ENCODE peak calls at places on chromosomes 12 and 14, in ten cellular contexts. Q is breast epithelium, N is upper lobe of left lung, Y is vagina, W is gastrocnemius medialis, A is K562, V is transverse colon, J is ovary, T is suprapubic skin, O is A549. P is an unnamed sample. For H3K4me1, the result is how much of the 10 kb centered on the place peaks cover.

GRCh38 chr12:119668315-119668651 is 350 bp downstream of the PRKAB1 start:
- DNase-seq in W (no peak), V (no peak), Q (no peak), O (no peak), N (no peak), J (no peak), T (no peak), A (no peak), Y (no peak), P (no peak)

GRCh38 chr12:14774074-14774943 is 29.0 kb downstream of the WBP11 start:
- DNase-seq in A (no peak), J (peak), T (peak), N (peak), Y (peak), O (peak), V (peak), Q (peak), W (peak), P (peak)

GRCh38 chr14:95360828-95361227 is 41.1 kb upstream of the CLMN start:
- DNase-seq in W (no peak), V (no peak), N (no peak), Y (no peak), Q (no peak), J (no peak), O (no peak), T (no peak), A (no peak), P (no peak)

GRCh38 chr14:55654233-55654632 is 74.2 kb downstream of the KTN1 start:
- DNase-seq in V (no peak), Q (no peak), T (no peak), A (no peak), N (no peak), W (no peak), J (no peak), O (no peak), Y (no peak), P (no peak)

GRCh38 chr14:45249847-45250575 is 3.0 kb downstream of the MIS18BP1 start:
- DNase-seq in V (no peak), W (no peak), O (no peak), Q (no peak), N (no peak), T (no peak), J (no peak), A (no peak), Y (no peak), P (peak)

GRCh38 chr12:130698106-130698505 is 18.0 kb downstream of the RIMBP2 start:
- DNase-seq in Y (no peak), T (peak), A (no peak), V (no peak), O (no peak), W (no peak), N (no peak), Q (peak), J (no peak), P (no peak)

GRCh38 chr12:117580718-117581062 is 219.3 kb upstream of the NOS1 start:
- DNase-seq in N (peak), Q (no peak), J (peak), W (peak), T (peak), Y (no peak), V (peak), A (peak), O (peak), P (peak)

GRCh38 chr12:1587927-1588573 is 6.3 kb downstream of the FBXL14 start:
- DNase-seq in T (no peak), Q (no peak), J (no peak), A (no peak), Y (no peak), W (no peak), V (no peak), O (no peak), N (no peak), P (no peak)

GRCh38 chr14:46108228-46108627 is 543.4 kb downstream of the RPL10L start:
- DNase-seq in O (no peak), A (no peak), V (no peak), Q (no peak), T (no peak), W (no peak), N (peak), J (no peak), Y (no peak), P (no peak)

GRCh38 chr12:18794000-18794399 is 56.1 kb downstream of the CAPZA3 start:
- DNase-seq in T (no peak), Q (no peak), N (no peak), O (no peak), A (no peak), J (no peak), V (no peak), Y (no peak), W (no peak), P (no peak)

GRCh38 chr12:42969357-42969756 is 379.8 kb upstream of the PRICKLE1 start:
- DNase-seq in J (no peak), N (no peak), T (no peak), A (no peak), O (peak), W (no peak), V (no peak), Q (no peak), Y (no peak), P (no peak)

GRCh38 chr14:78127233-78127632 is 42.9 kb upstream of the NRXN3 start:
- DNase-seq in Y (no peak), Q (no peak), W (no peak), T (no peak), A (no peak), N (no peak), J (no peak), V (no peak), O (no peak), P (no peak)

GRCh38 chr12:51323317-51323960 is 535 bp downstream of the BIN2 start:
- DNase-seq in N (no peak), V (peak), T (no peak), O (no peak), Y (no peak), J (no peak), A (no peak), W (no peak), Q (no peak), P (no peak)

GRCh38 chr14:94768521-94769412 is 1.1 kb downstream of the GSC start:
- DNase-seq in Q (no peak), A (no peak), O (peak), J (peak), T (no peak), N (peak), W (no peak), Y (no peak), V (no peak), P (no peak)

GRCh38 chr14:24422261-24422660 is 7.2 kb downstream of the CBLN3 start:
- DNase-seq in Q (no peak), Y (no peak), J (no peak), A (no peak), T (no peak), N (no peak), O (no peak), V (no peak), W (no peak), P (no peak)

GRCh38 chr12:106978035-106978800 is 8.7 kb downstream of the MTERF2 start:
- DNase-seq in O (no peak), Y (no peak), J (peak), T (no peak), N (no peak), Q (no peak), W (no peak), V (peak), A (no peak), P (peak)

GRCh38 chr14:78405071-78405856 is 235.1 kb downstream of the NRXN3 start:
- DNase-seq in V (no peak), O (no peak), Q (no peak), J (no peak), Y (no peak), T (no peak), A (no peak), N (no peak), W (no peak), P (no peak)

GRCh38 chr14:85357120-85357519 is 172.8 kb upstream of the FLRT2 start:
- DNase-seq in Q (no peak), V (no peak), N (no peak), O (no peak), T (no peak), A (no peak), Y (no peak), W (no peak), J (no peak), P (no peak)

GRCh38 chr14:44029933-44030332 is 477.1 kb downstream of the FSCB start:
- DNase-seq in W (no peak), V (no peak), O (no peak), N (no peak), A (no peak), Q (no peak), Y (no peak), T (no peak), J (no peak), P (no peak)

GRCh38 chr14:81350344-81351096 is 49.6 kb downstream of the STON2 start:
- DNase-seq in Y (no peak), N (no peak), J (no peak), O (no peak), T (no peak), Q (no peak), V (no peak), W (no peak), A (no peak), P (no peak)

GRCh38 chr12:9756174-9756573 is 4.5 kb downstream of the CD69 start:
- DNase-seq in Y (no peak), V (no peak), W (no peak), Q (no peak), A (no peak), O (no peak), T (no peak), N (no peak), J (no peak), P (no peak)

GRCh38 chr12:99059824-99060526 is 414.9 kb downstream of the APAF1 start:
- DNase-seq in W (peak), T (no peak), Y (no peak), N (no peak), J (no peak), O (no peak), Q (no peak), V (no peak), A (no peak), P (no peak)

GRCh38 chr14:97411938-97412612 is 614.9 kb downstream of the VRK1 start:
- DNase-seq in Y (no peak), V (no peak), A (no peak), Q (no peak), T (no peak), O (no peak), W (no peak), N (no peak), J (no peak), P (no peak)

GRCh38 chr12:112970391-112970790 is 7.9 kb upstream of the OAS2 start:
- DNase-seq in Q (no peak), J (no peak), N (no peak), Y (no peak), O (no peak), V (no peak), A (no peak), T (no peak), W (no peak), P (no peak)

GRCh38 chr12:69904761-69905160 is 79.7 kb downstream of the MYRFL start:
- DNase-seq in Y (no peak), V (no peak), A (no peak), N (no peak), O (no peak), T (no peak), W (no peak), J (no peak), Q (no peak), P (no peak)

GRCh38 chr14:93993382-93993781 is 3.7 kb upstream of the CCDC197 start:
- DNase-seq in Q (no peak), A (no peak), V (no peak), J (no peak), T (no peak), O (no peak), N (no peak), Y (no peak), W (no peak), P (no peak)

GRCh38 chr12:116601524-116601923 is 42.3 kb downstream of the MAP1LC3B2 start:
- DNase-seq in N (no peak), J (no peak), T (no peak), V (no peak), A (no peak), W (no peak), Y (no peak), Q (no peak), O (no peak), P (no peak)

GRCh38 chr12:57166971-57167371 is 19.6 kb upstream of the LRP1-AS start:
- DNase-seq in W (no peak), Y (no peak), O (peak), V (no peak), T (no peak), J (no peak), N (no peak), A (peak), Q (no peak), P (no peak)

GRCh38 chr12:52474212-52474611 is 607 bp upstream of the KRT6C start:
- DNase-seq in T (no peak), Y (no peak), N (no peak), O (no peak), A (no peak), V (no peak), W (no peak), Q (no peak), J (no peak), P (no peak)

GRCh38 chr12:116370004-116370404 is 92.5 kb upstream of the MED13L start:
- DNase-seq in Q (no peak), N (no peak), J (no peak), A (no peak), V (no peak), T (no peak), Y (no peak), O (peak), W (no peak), P (no peak)

GRCh38 chr12:62466018-62466595 is 519 bp upstream of the MON2 start:
- DNase-seq in W (peak), Y (no peak), J (peak), T (no peak), N (no peak), Q (no peak), A (peak), V (peak), O (peak), P (peak)

GRCh38 chr12:98644433-98644711 is 216 bp downstream of the IKBIP start:
- DNase-seq in T (no peak), A (peak), V (peak), O (peak), Y (no peak), W (no peak), Q (no peak), N (no peak), J (no peak), P (no peak)

GRCh38 chr12:71236133-71236660 is 78.4 kb upstream of the TSPAN8 start:
- DNase-seq in A (peak), W (no peak), Y (no peak), T (no peak), J (no peak), N (no peak), V (no peak), O (no peak), Q (no peak), P (no peak)
- TF ChIP-seq POLR2A in A (no peak), W (no peak), Y (no peak), T (no peak), J (no peak), N (no peak), V (no peak), O (no peak), Q (no peak), P (no peak)

GRCh38 chr14:68807987-68808386 is 15.1 kb upstream of the ZFP36L1 start:
- DNase-seq in Q (no peak), J (no peak), N (no peak), Y (no peak), V (no peak), W (no peak), O (no peak), A (no peak), T (peak), P (no peak)

GRCh38 chr14:68807148-68807600 is 14.3 kb upstream of the ZFP36L1 start:
- DNase-seq in V (no peak), Q (no peak), O (peak), N (no peak), J (peak), T (peak), Y (no peak), W (no peak), A (no peak), P (peak)

GRCh38 chr14:68809524-68809923 is 16.7 kb upstream of the ZFP36L1 start:
- DNase-seq in T (peak), O (no peak), A (no peak), J (no peak), Q (no peak), N (no peak), W (no peak), Y (no peak), V (no peak), P (no peak)

GRCh38 chr14:68810173-68811153 is 17.6 kb upstream of the ZFP36L1 start:
- DNase-seq in N (no peak), T (no peak), O (no peak), A (no peak), Y (no peak), W (no peak), V (no peak), Q (no peak), J (no peak), P (no peak)

GRCh38 chr14:68808696-68809095 is 15.8 kb upstream of the ZFP36L1 start:
- DNase-seq in J (no peak), A (no peak), W (no peak), V (no peak), Q (no peak), N (no peak), Y (no peak), O (no peak), T (peak), P (no peak)
- H3K4me1 ChIP-seq in J (under half), A (under half), W (under half), V (under half), Q (under half), N (half or more), Y (half or more), O (under half), T (half or more), P (under half)

DNA sequence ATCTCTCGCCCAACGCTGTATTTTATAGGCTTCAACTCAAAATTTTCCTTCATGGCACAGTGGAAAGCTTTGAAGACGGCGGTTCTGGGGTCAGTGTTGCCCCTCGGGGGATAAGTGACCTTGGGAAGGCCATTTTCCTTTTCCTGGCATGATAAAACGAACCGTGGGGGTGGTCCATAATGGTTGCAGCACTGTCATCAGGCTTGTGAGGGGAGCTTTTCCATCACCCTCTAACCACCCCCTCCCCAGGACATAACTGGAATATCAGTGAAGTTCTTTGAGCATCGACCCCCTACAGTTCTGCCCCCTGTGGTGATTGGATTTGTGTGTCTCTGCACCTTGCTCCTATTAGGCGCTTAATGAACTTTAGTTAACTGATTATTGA is 16.0 kb downstream of the FOS start:
- DNase-seq in Y (no peak), T (no peak), J (no peak), V (no peak), O (peak), A (no peak), W (no peak), N (no peak), Q (no peak), P (no peak)
- TF ChIP-seq POLR2A in Y (no peak), T (no peak), J (no peak), V (no peak), O (no peak), A (no peak), W (no peak), N (no peak), Q (no peak), P (no peak)

GRCh38 chr14:91329615-91330014 is 85.1 kb upstream of the GPR68 start:
- DNase-seq in T (no peak), A (no peak), Y (no peak), W (no peak), O (no peak), J (no peak), Q (no peak), V (no peak), N (no peak), P (no peak)

GRCh38 chr14:91330111-91330696 is 85.7 kb upstream of the GPR68 start:
- DNase-seq in Q (no peak), W (no peak), A (no peak), V (no peak), J (no peak), Y (no peak), O (no peak), N (no peak), T (no peak), P (no peak)

GRCh38 chr14:91327201-91327600 is 82.7 kb upstream of the GPR68 start:
- DNase-seq in A (no peak), Y (no peak), N (no peak), V (no peak), W (no peak), T (no peak), J (no peak), Q (no peak), O (no peak), P (no peak)

GRCh38 chr14:91327661-91328312 is 83.3 kb upstream of the GPR68 start:
- DNase-seq in Q (no peak), J (no peak), W (no peak), Y (no peak), A (no peak), N (no peak), T (no peak), O (no peak), V (no peak), P (no peak)

DNA sequence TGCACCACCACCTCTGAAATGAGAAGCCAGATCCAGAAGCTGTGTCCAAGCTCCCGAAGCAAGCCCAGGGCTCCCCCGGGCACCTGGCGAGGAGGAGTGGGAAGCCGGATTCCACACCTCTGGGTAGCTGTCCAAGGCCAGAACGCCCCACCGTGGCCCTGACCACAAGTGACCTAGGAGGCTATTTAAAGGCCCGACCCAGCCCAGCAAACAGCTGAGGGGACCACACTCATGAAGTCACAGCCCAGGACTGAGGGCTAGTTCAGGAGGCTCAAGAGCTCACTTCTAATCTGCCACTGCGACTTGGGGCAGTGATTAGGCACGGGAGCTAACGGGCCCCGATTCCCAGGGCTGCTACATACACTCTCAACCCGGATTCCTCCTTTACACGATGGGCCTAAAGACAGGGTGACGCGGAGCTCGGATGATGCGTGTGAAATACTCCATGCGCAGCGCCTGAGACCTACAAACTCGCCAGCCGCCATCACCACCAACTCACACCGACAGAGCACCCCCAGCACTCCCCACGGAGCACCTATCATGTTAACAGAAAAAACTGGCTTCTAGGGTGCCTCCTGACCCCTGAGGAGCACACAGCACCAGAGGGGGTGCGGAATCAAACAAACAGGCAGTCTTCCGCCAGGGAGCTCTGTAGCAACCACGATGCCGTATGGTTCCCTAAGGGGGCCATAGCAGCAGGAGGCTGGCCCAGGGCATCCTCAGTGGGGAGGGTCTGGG is 84.0 kb upstream of the GPR68 start:
- DNase-seq in J (no peak), Q (no peak), N (no peak), T (no peak), V (no peak), O (no peak), Y (no peak), W (no peak), A (no peak), P (no peak)
- H3K4me1 ChIP-seq in J (under half), Q (under half), N (half or more), T (under half), V (under half), O (under half), Y (under half), W (under half), A (under half), P (under half)

GRCh38 chr14:76759589-76759988 is 1.7 kb upstream of the VASH1 start:
- DNase-seq in O (no peak), V (no peak), W (no peak), Q (no peak), N (no peak), J (no peak), T (peak), Y (peak), A (no peak), P (no peak)

GRCh38 chr14:76762617-76763361 is 1.5 kb downstream of the VASH1 start:
- DNase-seq in T (peak), O (no peak), W (no peak), A (peak), V (no peak), Q (no peak), Y (peak), J (no peak), N (peak), P (no peak)

GRCh38 chr14:76760331-76761197 is 704 bp upstream of the VASH1 start:
- DNase-seq in J (no peak), W (no peak), Y (peak), A (no peak), N (no peak), O (no peak), Q (no peak), T (peak), V (no peak), P (no peak)

GRCh38 chr14:76761849-76762616 is 765 bp downstream of the VASH1 start:
- DNase-seq in N (no peak), T (peak), O (no peak), Q (no peak), Y (peak), J (peak), W (no peak), V (no peak), A (no peak), P (no peak)

DNA sequence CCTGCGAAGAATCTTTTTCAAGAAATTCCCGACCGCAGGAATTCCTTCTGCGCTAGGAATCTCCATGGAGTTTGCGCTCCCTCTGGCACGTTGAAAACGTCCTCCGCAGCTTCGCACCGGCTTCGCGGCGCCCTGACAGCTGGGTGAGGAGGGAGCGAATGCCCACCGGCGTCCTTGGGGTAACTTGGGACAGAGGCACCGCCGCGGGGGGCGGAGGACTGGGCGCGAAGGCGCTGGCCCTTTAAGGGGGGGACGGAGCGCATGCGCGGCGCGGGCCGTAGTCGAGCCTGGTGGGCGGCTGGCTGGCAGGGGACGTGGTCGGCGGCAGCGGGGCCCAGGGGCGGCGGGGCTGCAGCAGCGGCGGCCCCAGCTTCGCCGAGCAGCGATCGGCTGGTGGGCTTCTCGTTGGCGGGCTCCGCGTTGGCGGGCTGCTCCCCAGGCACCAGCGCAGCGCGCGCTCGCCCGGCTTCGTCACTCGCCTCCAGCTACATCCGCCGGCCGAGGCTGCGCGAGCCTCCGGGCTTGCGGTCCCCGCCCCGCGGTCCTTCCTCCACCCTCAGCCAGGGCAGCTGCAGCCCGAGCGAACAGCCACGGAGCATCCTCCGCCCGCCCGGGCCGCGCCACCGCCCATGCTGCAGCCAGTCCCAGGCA is at the start of gene VASH1:
- DNase-seq in T (peak), N (peak), O (peak), J (peak), V (peak), A (peak), Q (no peak), W (no peak), Y (peak), P (no peak)
- TF ChIP-seq POLR2A in T (no peak), N (peak), O (peak), J (no peak), V (no peak), A (no peak), Q (no peak), W (no peak), Y (no peak), P (no peak)